ENCODE peak calls at places on chromosomes 2 and 18, in four cellular contexts. K is fibroblast of lung, Z is spleen, R is adrenal gland. M is an unnamed sample. For H3K27me3, the result is how much of the 10 kb centered on the place peaks cover.

GRCh38 chr2:156896294-156896693 is 361.2 kb upstream of the GALNT5 start:
- DNase-seq in R (no peak), Z (no peak), K (peak), M (no peak)

GRCh38 chr2:156310773-156311172 is 21.7 kb downstream of the NR4A2 start:
- DNase-seq in K (no peak), Z (no peak), R (no peak), M (no peak)

GRCh38 chr2:30450025-30450424 is 3.0 kb downstream of the LCLAT1 start:
- DNase-seq in R (no peak), K (no peak), Z (no peak), M (no peak)

GRCh38 chr2:28632791-28633190 is 118.8 kb upstream of the PPP1CB start:
- DNase-seq in K (no peak), R (no peak), Z (no peak), M (no peak)

GRCh38 chr2:109063326-109063670 is 65.7 kb upstream of the SH3RF3 start:
- DNase-seq in R (no peak), Z (peak), K (no peak), M (no peak)

GRCh38 chr2:17588031-17588430 is 47.5 kb downstream of the VSNL1 start:
- DNase-seq in R (no peak), K (peak), Z (no peak), M (no peak)

GRCh38 chr2:143903172-143903856 is 616.6 kb downstream of the ZEB2 start:
- DNase-seq in R (no peak), K (peak), Z (no peak), M (no peak)

GRCh38 chr2:44203542-44203941 is 34.9 kb downstream of the PPM1B start:
- DNase-seq in R (no peak), Z (no peak), K (no peak), M (no peak)

GRCh38 chr18:24491882-24492281 is 31.4 kb downstream of the HRH4 start:
- DNase-seq in R (no peak), K (no peak), Z (peak), M (no peak)

GRCh38 chr2:46806526-46806925 is 109.1 kb downstream of the MCFD2 start:
- DNase-seq in R (no peak), K (peak), Z (no peak), M (no peak)

GRCh38 chr2:168316073-168316440 is 68.7 kb upstream of the STK39 start:
- DNase-seq in Z (no peak), R (no peak), K (no peak), M (no peak)

GRCh38 chr2:225270861-225271260 is 128.6 kb upstream of the NYAP2 start:
- DNase-seq in Z (no peak), R (peak), K (peak), M (no peak)

GRCh38 chr2:238172439-238172838 is 13.7 kb downstream of the ERFE start:
- DNase-seq in Z (no peak), K (no peak), R (no peak), M (no peak)

GRCh38 chr18:58661423-58661822 is 9.8 kb upstream of the MALT1 start:
- DNase-seq in K (no peak), Z (no peak), R (no peak), M (no peak)

GRCh38 chr2:60995376-60995775 is 22.1 kb upstream of the PEX13 start:
- DNase-seq in R (no peak), Z (no peak), K (no peak), M (no peak)

GRCh38 chr2:43220982-43221659 is 5.3 kb downstream of the ZFP36L2 start:
- DNase-seq in R (peak), K (peak), Z (peak), M (peak)

GRCh38 chr2:231227309-231228162 is 29.1 kb downstream of the ARMC9 start:
- DNase-seq in K (peak), R (peak), Z (no peak), M (peak)

GRCh38 chr18:57859314-57859713 is 56.2 kb upstream of the ATP8B1 start:
- DNase-seq in R (peak), K (no peak), Z (no peak), M (no peak)

GRCh38 chr2:60806988-60807681 is 51.1 kb downstream of the PAPOLG start:
- DNase-seq in K (peak), Z (peak), R (no peak), M (peak)

GRCh38 chr2:84297155-84297554 is 161.9 kb downstream of the SUCLG1 start:
- DNase-seq in R (peak), Z (no peak), K (no peak), M (no peak)

GRCh38 chr2:127410871-127411396 is 7.3 kb upstream of the PROC start:
- DNase-seq in K (peak), Z (peak), R (peak), M (no peak)

GRCh38 chr2:54839526-54840255 is 116.2 kb downstream of the EML6 start:
- DNase-seq in Z (no peak), K (peak), R (peak), M (no peak)

GRCh38 chr2:186991766-186992417 is 142.9 kb upstream of the ZSWIM2 start:
- DNase-seq in Z (no peak), R (no peak), K (no peak), M (no peak)

GRCh38 chr2:190489475-190489874 is 45.0 kb downstream of the NEMP2 start:
- DNase-seq in R (no peak), Z (no peak), K (no peak), M (no peak)

GRCh38 chr18:26655614-26656400 is 107.5 kb upstream of the KCTD1 start:
- DNase-seq in Z (no peak), R (peak), K (peak), M (no peak)

GRCh38 chr18:26656944-26657536 is 108.7 kb upstream of the KCTD1 start:
- DNase-seq in R (peak), K (peak), Z (peak), M (peak)

GRCh38 chr18:26656401-26656943 is 108.1 kb upstream of the KCTD1 start:
- DNase-seq in R (peak), Z (no peak), K (no peak), M (no peak)

GRCh38 chr18:26654173-26655009 is 106.0 kb upstream of the KCTD1 start:
- DNase-seq in R (peak), Z (no peak), K (no peak), M (no peak)

DNA sequence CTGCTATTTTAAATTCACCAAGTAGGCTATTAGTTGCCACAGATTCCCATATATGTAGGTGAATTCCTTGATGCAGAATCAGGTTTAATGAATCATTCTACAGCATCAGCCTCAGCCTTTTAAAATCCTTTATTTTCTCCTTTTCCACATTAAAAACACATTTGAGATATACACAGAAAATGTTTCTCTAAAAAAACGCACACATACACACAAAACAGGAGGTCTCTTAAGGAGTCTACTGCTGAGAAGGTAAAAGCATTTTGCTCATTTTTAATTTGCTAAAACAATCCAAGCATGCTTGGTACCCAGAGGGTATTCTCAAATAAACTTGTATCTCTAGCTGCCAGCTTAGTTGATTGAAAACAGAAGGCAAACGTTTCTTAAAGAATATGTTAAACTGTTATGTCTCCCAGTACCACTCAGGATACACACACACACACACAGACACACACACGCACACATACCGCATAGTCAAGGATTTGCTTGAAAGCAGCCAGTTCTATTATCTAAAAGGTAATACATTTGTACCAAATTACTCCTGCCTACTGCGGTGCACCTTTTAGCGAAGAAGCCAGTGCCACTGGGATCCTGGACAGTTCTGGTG is 106.8 kb upstream of the KCTD1 start:
- DNase-seq in K (peak), Z (no peak), R (no peak), M (no peak)
- H3K27me3 ChIP-seq in K (under half), Z (under half), R (under half), M (under half)

GRCh38 chr2:172674034-172674967 is 61.3 kb upstream of the RAPGEF4 start:
- DNase-seq in R (peak), K (no peak), Z (peak), M (no peak)
- TF ChIP-seq CTCF in R (peak), K (peak), Z (peak), M (peak)

GRCh38 chr2:64859208-64860161 is 129.7 kb upstream of the SLC1A4 start:
- DNase-seq in Z (peak), K (peak), R (peak), M (peak)

GRCh38 chr2:64860936-64861335 is 128.3 kb upstream of the SLC1A4 start:
- DNase-seq in Z (no peak), K (no peak), R (no peak), M (no peak)

GRCh38 chr2:64861338-64862000 is 127.7 kb upstream of the SLC1A4 start:
- DNase-seq in Z (no peak), K (no peak), R (no peak), M (no peak)

GRCh38 chr2:64862001-64862397 is 127.2 kb upstream of the SLC1A4 start:
- DNase-seq in Z (no peak), R (no peak), K (no peak), M (no peak)

GRCh38 chr2:64860321-64860751 is 128.9 kb upstream of the SLC1A4 start:
- DNase-seq in K (no peak), Z (peak), R (no peak), M (no peak)
- H3K27me3 ChIP-seq in K (under half), Z (under half), R (under half), M (under half)

GRCh38 chr18:45014047-45014501 is 333.4 kb downstream of the SETBP1 start:
- DNase-seq in R (peak), K (peak), Z (no peak), M (peak)
- TF ChIP-seq CTCF in R (no peak), K (peak), Z (no peak), M (peak)

GRCh38 chr2:236240228-236240990 is 23.8 kb downstream of the ASB18 start:
- DNase-seq in Z (no peak), R (no peak), K (peak), M (no peak)
- H3K27me3 ChIP-seq in Z (under half), R (under half), K (under half), M (under half)